ENCODE peak calls at places on chromosomes 11 and 22, in eight cellular contexts. B is psoas muscle; K is OCI-LY7; U is CD4-positive, alpha-beta T cell; Q is AG09319; P is chondrocyte; J is cardiac muscle cell; Y is IMR-90. L is an unnamed sample.

GRCh38 chr11:103338621-103339484 is 229.6 kb downstream of the DYNC2H1 start:
- DNase-seq in J (peak), Q (no peak), Y (peak), U (no peak), K (no peak), P (no peak), B (no peak), L (peak)

GRCh38 chr22:36377022-36377631 is 10.6 kb downstream of the MYH9 start:
- DNase-seq in J (no peak), B (no peak), U (no peak), K (peak), Q (no peak), Y (no peak), P (no peak), L (peak)

GRCh38 chr11:12163181-12163841 is 52.9 kb downstream of the MICAL2 start:
- DNase-seq in B (no peak), Q (no peak), Y (peak), P (no peak), K (no peak), J (peak), U (no peak), L (no peak)

GRCh38 chr22:47691152-47691895 is 928.9 kb downstream of the TBC1D22A start:
- DNase-seq in P (no peak), U (no peak), B (no peak), Y (no peak), J (no peak), Q (no peak), K (no peak), L (no peak)

GRCh38 chr11:10443152-10443551 is 11.9 kb upstream of the AMPD3 start:
- DNase-seq in B (no peak), J (no peak), P (no peak), Y (peak), Q (no peak), K (no peak), U (no peak), L (peak)

GRCh38 chr11:64406221-64406946 is 47.4 kb downstream of the RPS6KA4 start:
- DNase-seq in K (no peak), J (peak), U (no peak), Y (peak), Q (no peak), P (no peak), B (no peak), L (no peak)

GRCh38 chr22:29883831-29884139 is 811 bp downstream of the MTMR3 start:
- DNase-seq in J (no peak), Y (peak), P (no peak), K (no peak), U (no peak), Q (no peak), B (no peak), L (peak)

GRCh38 chr22:44574581-44575343 is 76.7 kb upstream of the RTL6 start:
- DNase-seq in J (no peak), K (no peak), P (no peak), B (no peak), U (no peak), Q (no peak), Y (no peak), L (no peak)

GRCh38 chr11:14386895-14387480 is 28.0 kb upstream of the RRAS2 start:
- DNase-seq in U (no peak), J (peak), P (no peak), K (no peak), Y (peak), Q (peak), B (peak), L (no peak)

GRCh38 chr11:16881074-16881709 is 133.0 kb downstream of the PLEKHA7 start:
- DNase-seq in Y (peak), Q (no peak), B (peak), U (no peak), J (peak), K (no peak), P (no peak), L (no peak)
- TF ChIP-seq CTCF in Y (peak), Q (no peak), B (peak), U (no peak), J (peak), K (no peak), P (peak), L (no peak)

DNA sequence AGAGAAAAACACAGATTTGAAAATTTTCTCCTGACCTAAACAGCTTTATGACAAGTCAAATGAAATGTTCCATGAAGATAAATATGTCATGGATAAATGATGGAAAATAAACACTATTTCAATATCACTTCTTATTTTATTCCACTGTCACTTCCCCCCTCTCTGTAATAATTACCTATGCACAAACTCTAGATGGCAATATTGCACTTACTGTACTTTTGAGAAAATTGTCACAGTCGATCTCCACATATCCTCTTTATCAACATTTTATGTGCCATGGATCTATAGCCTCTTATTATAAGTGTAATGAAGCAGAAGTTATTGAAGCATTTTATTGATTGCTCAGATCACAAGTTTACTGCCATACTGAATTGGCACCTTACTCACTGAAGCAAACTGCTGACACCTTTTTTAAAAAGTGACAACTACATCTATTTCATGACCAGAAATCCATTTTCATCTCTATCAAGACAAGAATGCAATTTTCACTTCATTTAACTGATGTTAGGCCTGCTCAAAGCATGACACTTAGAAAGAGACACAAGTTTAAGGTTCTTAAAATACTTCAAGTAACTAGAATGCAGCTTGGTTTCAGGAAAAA is 133.4 kb downstream of the DCDC1 start:
- DNase-seq in P (no peak), K (peak), Y (no peak), U (no peak), B (no peak), J (peak), Q (no peak), L (no peak)
- TF ChIP-seq CTCF in P (peak), K (peak), Y (peak), U (no peak), B (peak), J (peak), Q (no peak), L (peak)

GRCh38 chr11:126630488-126630887 is 275.0 kb downstream of the ST3GAL4 start:
- DNase-seq in U (no peak), K (no peak), Y (no peak), J (no peak), B (no peak), P (no peak), Q (no peak), L (no peak)

GRCh38 chr11:126627376-126627775 is 271.9 kb downstream of the ST3GAL4 start:
- DNase-seq in K (no peak), Q (no peak), Y (no peak), B (no peak), J (no peak), U (no peak), P (no peak), L (no peak)

GRCh38 chr11:126628450-126628789 is 272.9 kb downstream of the ST3GAL4 start:
- DNase-seq in B (no peak), Y (no peak), K (no peak), U (no peak), Q (no peak), P (no peak), J (no peak), L (no peak)

GRCh38 chr11:126630893-126631292 is 275.4 kb downstream of the ST3GAL4 start:
- DNase-seq in K (no peak), Q (no peak), J (no peak), Y (no peak), B (no peak), U (no peak), P (no peak), L (no peak)

DNA sequence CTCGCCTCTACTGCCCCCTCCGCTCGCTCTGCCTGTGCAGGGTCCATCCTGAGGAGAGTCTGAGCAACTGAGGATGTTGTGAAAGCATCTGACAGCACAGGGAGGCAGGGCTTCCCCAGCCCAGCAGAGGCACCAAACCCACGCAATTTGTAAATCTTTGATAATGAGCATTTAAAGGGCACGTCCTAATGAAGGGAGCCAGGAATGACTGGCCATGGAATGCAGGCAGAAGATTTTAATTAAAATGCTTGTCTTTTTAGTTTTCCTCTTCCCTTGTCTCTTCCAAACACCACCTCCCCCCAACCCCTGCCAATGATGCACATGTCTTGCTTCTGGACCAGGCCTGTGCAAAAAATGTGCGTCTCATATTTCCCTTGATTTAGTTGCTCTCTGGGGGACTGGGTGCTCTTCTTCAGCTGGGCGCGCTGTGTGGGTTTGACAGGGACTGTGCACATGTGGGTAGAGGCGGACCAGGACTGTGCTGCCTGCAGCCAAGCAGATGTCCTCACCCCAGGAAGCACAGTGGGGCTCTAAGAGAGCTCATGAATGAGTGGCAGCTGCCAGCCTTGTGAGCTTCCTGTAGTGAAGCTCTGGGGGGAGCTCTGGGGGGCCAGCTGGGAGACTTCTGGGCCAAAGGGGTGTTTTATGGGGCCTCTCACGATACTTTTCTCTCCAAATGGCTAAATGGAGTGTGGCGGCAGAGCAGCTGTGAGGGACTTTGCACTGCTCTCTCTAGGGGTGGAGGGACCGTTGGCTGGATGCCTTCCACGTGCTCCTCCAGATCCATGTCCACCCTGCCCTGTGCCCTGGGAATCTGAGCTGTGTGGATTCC is 273.5 kb downstream of the ST3GAL4 start:
- DNase-seq in P (no peak), J (peak), B (no peak), K (no peak), Q (peak), Y (peak), U (no peak), L (no peak)
- TF ChIP-seq CTCF in P (no peak), J (peak), B (no peak), K (no peak), Q (peak), Y (peak), U (no peak), L (no peak)

GRCh38 chr11:68324695-68325094 is 12.3 kb downstream of the LRP5 start:
- DNase-seq in P (no peak), U (no peak), K (no peak), Q (no peak), B (no peak), Y (no peak), J (no peak), L (no peak)

GRCh38 chr11:68325894-68326220 is 13.5 kb downstream of the LRP5 start:
- DNase-seq in U (no peak), Y (no peak), P (no peak), J (no peak), Q (no peak), K (no peak), B (no peak), L (no peak)

GRCh38 chr11:68326334-68327215 is 14.2 kb downstream of the LRP5 start:
- DNase-seq in Y (no peak), U (no peak), J (no peak), K (no peak), B (no peak), P (no peak), Q (no peak), L (no peak)

GRCh38 chr11:68324241-68324640 is 11.8 kb downstream of the LRP5 start:
- DNase-seq in P (no peak), B (no peak), Y (no peak), J (no peak), U (no peak), K (no peak), Q (no peak), L (no peak)

DNA sequence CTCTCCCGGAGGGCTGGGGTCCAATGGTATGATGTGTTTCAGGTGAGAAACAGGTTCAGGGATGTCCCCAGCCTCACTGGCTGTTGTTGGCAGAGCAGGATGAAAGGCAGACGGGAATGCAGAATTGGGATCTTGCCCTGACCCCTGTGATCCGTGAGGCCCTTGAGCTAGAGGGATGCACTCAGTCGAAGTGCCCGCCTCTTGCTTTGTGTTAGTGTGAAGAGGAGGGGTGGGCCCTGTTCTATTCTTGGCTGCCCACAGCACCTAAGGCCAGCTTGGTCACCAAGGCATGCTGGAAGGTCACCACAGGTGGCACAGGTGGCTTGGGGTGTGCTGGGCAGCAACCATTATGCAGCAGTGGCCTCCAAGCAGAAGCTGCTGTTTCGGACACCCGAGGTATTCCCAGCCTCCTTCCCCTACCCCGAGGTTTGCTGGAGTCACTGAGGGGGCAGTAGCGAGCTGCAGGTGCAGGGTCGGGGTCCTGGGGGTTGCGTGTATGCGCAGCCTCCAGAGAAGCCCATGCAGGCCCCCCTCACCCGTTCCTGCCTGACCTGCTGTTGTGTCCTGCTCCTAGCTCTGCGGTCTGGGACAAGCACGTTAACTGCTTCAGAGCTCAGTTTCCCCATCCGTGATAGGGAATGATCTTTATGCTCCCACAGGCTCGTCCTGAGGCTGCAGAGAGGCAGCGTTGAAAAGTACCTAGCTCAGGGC is 12.9 kb downstream of the LRP5 start:
- DNase-seq in Q (no peak), J (no peak), Y (no peak), P (no peak), U (no peak), B (no peak), K (no peak), L (no peak)
- TF ChIP-seq CTCF in Q (no peak), J (no peak), Y (no peak), P (no peak), U (no peak), B (no peak), K (no peak), L (no peak)

DNA sequence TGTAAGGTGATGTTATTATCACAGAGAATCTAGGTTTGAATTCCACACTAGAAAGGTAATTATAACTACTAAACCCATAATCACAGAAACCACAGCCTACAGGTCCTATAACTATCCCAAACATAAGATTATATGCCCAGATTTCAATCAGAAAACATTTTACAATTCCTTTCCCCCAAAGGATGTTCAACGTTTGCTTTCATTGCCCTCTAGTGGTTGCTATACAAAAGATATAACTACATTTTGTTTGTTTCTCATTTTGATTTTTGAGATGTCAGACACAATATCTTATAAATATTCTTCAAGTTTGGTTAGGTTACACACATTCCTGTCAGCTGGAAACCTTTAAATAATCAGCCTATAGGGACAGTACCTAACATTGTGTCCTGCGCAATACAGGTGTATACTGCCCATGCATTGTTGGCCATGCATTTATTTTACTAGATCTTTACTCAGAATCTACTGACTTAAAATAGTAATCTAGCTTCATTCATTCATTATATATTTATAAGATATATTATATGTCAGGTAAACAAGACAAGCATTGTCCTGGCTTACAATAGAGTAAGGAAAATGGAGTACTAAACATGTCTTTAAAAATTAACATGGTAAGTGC is 530.5 kb upstream of the CCDC90B start:
- DNase-seq in U (no peak), Y (peak), J (peak), K (peak), B (no peak), Q (no peak), P (no peak), L (no peak)
- TF ChIP-seq CTCF in U (peak), Y (peak), J (peak), K (peak), B (peak), Q (peak), P (peak), L (peak)

GRCh38 chr11:8087185-8087584 is 6.2 kb downstream of the TUB start:
- DNase-seq in K (no peak), Y (no peak), J (no peak), Q (no peak), P (no peak), U (no peak), B (no peak), L (no peak)
- TF ChIP-seq CTCF in K (peak), Y (peak), J (peak), Q (peak), P (peak), U (no peak), B (no peak), L (no peak)

GRCh38 chr22:49943771-49944398 is 16.7 kb upstream of the PIM3 start:
- DNase-seq in J (no peak), U (no peak), B (no peak), K (no peak), Y (no peak), P (no peak), Q (no peak), L (no peak)

GRCh38 chr22:49944399-49944891 is 16.1 kb upstream of the PIM3 start:
- DNase-seq in B (no peak), P (no peak), J (no peak), K (no peak), U (no peak), Y (no peak), Q (no peak), L (no peak)

GRCh38 chr22:49941507-49942316 is 18.9 kb upstream of the PIM3 start:
- DNase-seq in K (no peak), P (no peak), U (no peak), J (no peak), Q (no peak), B (no peak), Y (no peak), L (no peak)

GRCh38 chr22:49943405-49943765 is 17.2 kb upstream of the PIM3 start:
- DNase-seq in U (no peak), P (no peak), B (no peak), J (no peak), Y (no peak), K (no peak), Q (no peak), L (peak)

GRCh38 chr22:49942565-49943404 is 17.8 kb upstream of the PIM3 start:
- DNase-seq in U (no peak), B (no peak), Y (no peak), J (no peak), P (no peak), Q (no peak), K (no peak), L (no peak)
- TF ChIP-seq CTCF in U (no peak), B (no peak), Y (no peak), J (no peak), P (no peak), Q (no peak), K (no peak), L (no peak)

DNA sequence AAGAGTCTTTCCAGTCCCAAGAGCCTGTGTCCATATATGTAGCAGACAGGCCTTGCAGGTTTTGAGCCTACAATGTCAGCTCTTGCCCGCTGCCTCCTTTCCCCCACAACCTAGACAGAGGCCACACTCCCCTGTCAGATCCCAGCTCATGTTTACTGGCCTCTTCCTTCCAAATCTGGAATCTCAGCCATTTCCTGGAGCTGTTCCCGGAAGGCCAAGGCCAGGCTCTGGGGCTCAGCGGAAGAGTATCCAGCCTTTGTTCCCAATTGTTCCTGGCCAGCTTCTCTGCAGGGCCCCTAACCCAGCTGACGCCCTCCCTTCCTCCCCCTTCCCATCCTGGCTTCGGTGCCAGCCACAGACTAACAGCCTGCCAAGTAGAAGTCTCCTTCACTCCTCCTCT is 1.0 kb upstream of the ROBO4 start:
- DNase-seq in U (no peak), J (peak), Q (peak), P (no peak), B (peak), K (no peak), Y (no peak), L (no peak)
- TF ChIP-seq CTCF in U (no peak), J (no peak), Q (no peak), P (no peak), B (no peak), K (no peak), Y (peak), L (no peak)

DNA sequence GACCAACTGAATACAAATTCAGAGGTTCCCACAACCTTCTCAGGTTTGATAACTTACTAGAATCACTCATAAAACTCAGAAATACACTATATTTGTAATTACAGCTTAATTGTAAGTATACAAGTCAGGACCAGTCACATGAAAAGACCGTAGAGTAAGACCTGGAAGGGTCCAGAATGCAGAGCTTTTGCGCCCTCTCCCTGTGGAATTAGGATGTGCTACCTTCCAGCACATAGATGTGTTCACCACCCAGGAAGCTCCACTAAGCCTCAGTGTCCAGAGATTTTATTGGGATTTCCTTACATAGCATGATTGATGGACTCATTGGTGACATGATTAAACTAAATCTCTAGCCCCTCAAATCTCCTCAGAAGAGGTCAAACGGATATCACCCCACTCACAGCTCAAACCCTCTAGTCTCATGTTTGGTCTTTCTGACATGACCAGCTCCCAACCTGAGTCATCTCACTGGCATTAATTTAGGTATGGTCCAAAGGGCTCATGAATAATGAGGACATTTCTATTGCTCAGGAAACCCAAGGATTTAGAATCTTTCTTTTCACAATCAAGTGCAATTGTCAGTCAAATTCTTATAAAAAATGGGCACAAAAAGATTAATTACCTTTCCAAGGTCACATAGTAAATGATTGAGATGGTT is 77.2 kb upstream of the UBASH3B start:
- DNase-seq in J (no peak), Q (no peak), K (peak), U (no peak), Y (no peak), P (no peak), B (no peak), L (peak)
- TF ChIP-seq CTCF in J (no peak), Q (peak), K (peak), U (no peak), Y (peak), P (peak), B (no peak), L (no peak)